ENCODE peak calls at places on chromosomes 12 and 14, in seven cellular contexts. U, M, F, N, X, Y and D are unnamed samples.
A peak's percentile ranks its signal among the peaks of the same experiment; 100 is the strongest.

GRCh38 chr12:1920436-1920835 is 2.0 kb upstream of the CACNA2D4 start:
- DNase-seq in U (no peak), M (no peak), F (no peak), N (no peak), X (no peak), Y (peak; percentile 39), D (no peak)

GRCh38 chr14:58738189-58738836 is 100.6 kb downstream of the DACT1 start:
- DNase-seq in U (no peak), M (no peak), F (peak; percentile 89), N (no peak), X (no peak), Y (no peak), D (peak; percentile 78)

GRCh38 chr14:103016071-103016470 is 41.3 kb downstream of the CDC42BPB start:
- DNase-seq in U (peak; percentile 26), M (no peak), F (no peak), N (peak; percentile 53), X (no peak), Y (no peak), D (no peak)

GRCh38 chr12:103864710-103865109 is 23.7 kb upstream of the NT5DC3 start:
- DNase-seq in U (no peak), M (no peak), F (no peak), N (no peak), X (no peak), Y (no peak), D (no peak)

GRCh38 chr14:61558271-61558670 is 137.0 kb upstream of the HIF1A start:
- DNase-seq in U (no peak), M (no peak), F (no peak), N (no peak), X (no peak), Y (no peak), D (no peak)

GRCh38 chr12:28050606-28051005 is 78.1 kb upstream of the PTHLH start:
- DNase-seq in U (no peak), M (no peak), F (no peak), N (no peak), X (no peak), Y (no peak), D (no peak)

GRCh38 chr12:70695361-70696023 is 58.3 kb upstream of the PTPRB start:
- DNase-seq in U (no peak), M (no peak), F (no peak), N (no peak), X (no peak), Y (no peak), D (no peak)

GRCh38 chr14:24184104-24184970 is 4.3 kb downstream of the IPO4 start:
- DNase-seq in U (no peak), M (no peak), F (no peak), N (no peak), X (no peak), Y (no peak), D (no peak)

GRCh38 chr12:40986031-40986430 is 202.1 kb upstream of the PDZRN4 start:
- DNase-seq in U (no peak), M (no peak), F (no peak), N (no peak), X (no peak), Y (no peak), D (no peak)

GRCh38 chr12:106179086-106179485 is 40.3 kb upstream of the NUAK1 start:
- DNase-seq in U (no peak), M (no peak), F (no peak), N (no peak), X (no peak), Y (no peak), D (no peak)

GRCh38 chr14:61399365-61399764 is 78.0 kb downstream of the PRKCH start:
- DNase-seq in U (no peak), M (no peak), F (no peak), N (no peak), X (no peak), Y (no peak), D (no peak)

GRCh38 chr12:18415227-18415626 is 153.9 kb downstream of the PIK3C2G start:
- DNase-seq in U (no peak), M (no peak), F (no peak), N (no peak), X (no peak), Y (no peak), D (no peak)

GRCh38 chr12:12822886-12823285 is 9.7 kb downstream of the DDX47 start:
- DNase-seq in U (no peak), M (no peak), F (no peak), N (no peak), X (no peak), Y (no peak), D (no peak)

GRCh38 chr14:94897092-94897491 is 127.2 kb upstream of the GSC start:
- DNase-seq in U (no peak), M (no peak), F (no peak), N (no peak), X (no peak), Y (no peak), D (no peak)

GRCh38 chr12:47360771-47361388 is 281.1 kb upstream of the AMIGO2 start:
- DNase-seq in U (no peak), M (no peak), F (no peak), N (no peak), X (no peak), Y (no peak), D (no peak)

GRCh38 chr14:59454131-59454530 is 11.0 kb downstream of the GPR135 start:
- DNase-seq in U (no peak), M (no peak), F (peak; percentile 96), N (no peak), X (no peak), Y (peak; percentile 81), D (peak; percentile 76)

GRCh38 chr14:23284654-23285529 is 1.0 kb downstream of the HOMEZ start:
- DNase-seq in U (no peak), M (no peak), F (no peak), N (no peak), X (no peak), Y (no peak), D (no peak)

GRCh38 chr12:24600996-24601395 is 347.9 kb downstream of the BCAT1 start:
- DNase-seq in U (no peak), M (no peak), F (peak; percentile 81), N (no peak), X (no peak), Y (no peak), D (peak; percentile 29)

GRCh38 chr12:643478-644292 is 19.6 kb downstream of the NINJ2 start:
- DNase-seq in U (peak; percentile 53), M (no peak), F (no peak), N (no peak), X (no peak), Y (peak; percentile 61), D (no peak)

GRCh38 chr12:49332441-49332861 is 4.5 kb downstream of the C1QL4 start:
- DNase-seq in U (no peak), M (no peak), F (no peak), N (no peak), X (no peak), Y (no peak), D (no peak)

GRCh38 chr14:66174453-66174891 is 311.7 kb upstream of the CCDC196 start:
- DNase-seq in U (no peak), M (no peak), F (no peak), N (no peak), X (no peak), Y (no peak), D (no peak)

GRCh38 chr14:99253890-99254289 is 18.1 kb downstream of the BCL11B start:
- DNase-seq in U (no peak), M (no peak), F (no peak), N (no peak), X (no peak), Y (peak; percentile 40), D (no peak)

GRCh38 chr14:30114051-30114450 is 186.4 kb upstream of the PRKD1 start:
- DNase-seq in U (no peak), M (no peak), F (no peak), N (no peak), X (no peak), Y (no peak), D (no peak)

GRCh38 chr14:22689186-22689585 is 45.0 kb upstream of the OR6J1 start:
- DNase-seq in U (no peak), M (no peak), F (peak; percentile 90), N (no peak), X (peak; percentile 89), Y (no peak), D (peak; percentile 74)

GRCh38 chr12:51430196-51430895 is 5.7 kb downstream of the SLC4A8 start:
- DNase-seq in U (no peak), M (no peak), F (no peak), N (no peak), X (no peak), Y (no peak), D (no peak)
- H3K4me3 ChIP-seq in U (no peak overlapping the region), M (no peak overlapping the region), F (no peak overlapping the region), N (no peak overlapping the region), X (no peak overlapping the region), Y (no peak overlapping the region), D (no peak overlapping the region)

GRCh38 chr12:3319723-3320492 is 171.1 kb upstream of the PRMT8 start:
- DNase-seq in U (no peak), M (no peak), F (no peak), N (no peak), X (no peak), Y (no peak), D (no peak)
- TF ChIP-seq CTCF in U (no peak), M (no peak), F (no peak), N (no peak), X (peak; percentile 19), Y (no peak), D (no peak)

GRCh38 chr14:32009221-32009620 is 67.9 kb upstream of the ARHGAP5 start:
- DNase-seq in U (no peak), M (no peak), F (no peak), N (no peak), X (no peak), Y (no peak), D (no peak)

GRCh38 chr14:32012062-32012461 is 65.0 kb upstream of the ARHGAP5 start:
- DNase-seq in U (no peak), M (no peak), F (no peak), N (no peak), X (no peak), Y (no peak), D (no peak)

GRCh38 chr14:32011225-32011624 is 65.9 kb upstream of the ARHGAP5 start:
- DNase-seq in U (no peak), M (no peak), F (no peak), N (no peak), X (no peak), Y (no peak), D (no peak)

GRCh38 chr14:32009636-32010560 is 67.2 kb upstream of the ARHGAP5 start:
- DNase-seq in U (no peak), M (no peak), F (no peak), N (no peak), X (no peak), Y (no peak), D (no peak)

GRCh38 chr14:32010561-32011188 is 66.4 kb upstream of the ARHGAP5 start:
- DNase-seq in U (no peak), M (no peak), F (peak; percentile 44), N (no peak), X (peak; percentile 73), Y (no peak), D (no peak)
- H3K27ac ChIP-seq in U (peak overlapping the region; percentile 28), M (peak overlapping the region; percentile 71), F (no peak overlapping the region), N (no peak overlapping the region), X (peak overlapping the region; percentile 7), Y (no peak overlapping the region), D (no peak overlapping the region)

GRCh38 chr14:53147208-53147607 is 5.9 kb downstream of the DDHD1 start:
- DNase-seq in U (no peak), M (no peak), F (no peak), N (no peak), X (no peak), Y (no peak), D (no peak)
- H3K4me3 ChIP-seq in U (no peak overlapping the region), M (no peak overlapping the region), F (no peak overlapping the region), N (no peak overlapping the region), X (no peak overlapping the region), Y (no peak overlapping the region), D (no peak overlapping the region)